ENCODE peak calls at places on chromosomes 1 and 21, in four cellular contexts. P is body of pancreas, V is SJSA1, R is gastrocnemius medialis. X is an unnamed sample.

GRCh38 chr21:33064623-33064996 is 5.3 kb upstream of the OLIG1 start:
- DNase-seq in P (no peak), R (no peak), V (no peak), X (no peak)

GRCh38 chr1:12487520-12487919 is 130.5 kb downstream of the DHRS3 start:
- DNase-seq in R (no peak), V (no peak), P (no peak), X (no peak)

GRCh38 chr1:235943581-235944114 is 76.9 kb upstream of the LYST start:
- DNase-seq in V (peak), R (no peak), P (no peak), X (no peak)

GRCh38 chr1:213874789-213875188 is 113.0 kb upstream of the PROX1 start:
- DNase-seq in V (no peak), R (no peak), P (no peak), X (no peak)

GRCh38 chr1:18654599-18654998 is 24.0 kb downstream of the PAX7 start:
- DNase-seq in V (no peak), R (no peak), P (no peak), X (no peak)

GRCh38 chr21:17514124-17514481 is 1.3 kb downstream of the CXADR start:
- DNase-seq in P (no peak), V (no peak), R (no peak), X (no peak)

GRCh38 chr1:205812271-205812877 is 624 bp downstream of the SLC41A1 start:
- DNase-seq in R (no peak), V (peak), P (peak), X (no peak)

GRCh38 chr21:45018131-45019075 is 56.0 kb upstream of the ADARB1 start:
- DNase-seq in P (peak), V (no peak), R (no peak), X (no peak)

GRCh38 chr1:156376146-156376545 is 7.1 kb downstream of the RHBG start:
- DNase-seq in R (no peak), V (no peak), P (no peak), X (no peak)

GRCh38 chr1:15220825-15221431 is 26.1 kb upstream of the FHAD1 start:
- DNase-seq in V (no peak), R (no peak), P (peak), X (no peak)

GRCh38 chr1:15217654-15218053 is 29.4 kb upstream of the FHAD1 start:
- DNase-seq in R (no peak), P (no peak), V (no peak), X (no peak)

GRCh38 chr1:15218287-15219279 is 28.4 kb upstream of the FHAD1 start:
- DNase-seq in V (no peak), P (no peak), R (no peak), X (no peak)

GRCh38 chr1:15219280-15220023 is 27.6 kb upstream of the FHAD1 start:
- DNase-seq in R (no peak), P (no peak), V (no peak), X (no peak)

DNA sequence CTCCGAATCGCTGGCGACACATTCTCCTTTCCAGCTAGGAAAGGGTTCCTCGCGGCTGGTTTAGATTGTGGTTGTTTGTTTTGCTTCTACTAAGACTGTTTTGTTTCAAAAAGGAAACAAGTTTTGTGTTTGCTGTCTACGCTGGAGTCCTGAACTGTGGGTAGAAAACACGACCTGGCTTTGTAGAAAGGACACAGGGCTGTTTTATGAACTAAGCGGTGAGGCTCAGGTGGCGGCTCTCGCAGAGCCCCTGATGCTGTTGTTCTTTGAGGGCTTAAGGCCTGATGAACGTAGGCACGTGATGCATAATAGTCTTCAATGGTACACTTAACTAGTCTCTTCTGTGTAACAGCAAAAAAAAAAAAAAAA is 27.0 kb upstream of the FHAD1 start:
- DNase-seq in P (no peak), R (no peak), V (no peak), X (no peak)
- H3K4me3 ChIP-seq in P (no peak), R (no peak), V (no peak), X (no peak)

DNA sequence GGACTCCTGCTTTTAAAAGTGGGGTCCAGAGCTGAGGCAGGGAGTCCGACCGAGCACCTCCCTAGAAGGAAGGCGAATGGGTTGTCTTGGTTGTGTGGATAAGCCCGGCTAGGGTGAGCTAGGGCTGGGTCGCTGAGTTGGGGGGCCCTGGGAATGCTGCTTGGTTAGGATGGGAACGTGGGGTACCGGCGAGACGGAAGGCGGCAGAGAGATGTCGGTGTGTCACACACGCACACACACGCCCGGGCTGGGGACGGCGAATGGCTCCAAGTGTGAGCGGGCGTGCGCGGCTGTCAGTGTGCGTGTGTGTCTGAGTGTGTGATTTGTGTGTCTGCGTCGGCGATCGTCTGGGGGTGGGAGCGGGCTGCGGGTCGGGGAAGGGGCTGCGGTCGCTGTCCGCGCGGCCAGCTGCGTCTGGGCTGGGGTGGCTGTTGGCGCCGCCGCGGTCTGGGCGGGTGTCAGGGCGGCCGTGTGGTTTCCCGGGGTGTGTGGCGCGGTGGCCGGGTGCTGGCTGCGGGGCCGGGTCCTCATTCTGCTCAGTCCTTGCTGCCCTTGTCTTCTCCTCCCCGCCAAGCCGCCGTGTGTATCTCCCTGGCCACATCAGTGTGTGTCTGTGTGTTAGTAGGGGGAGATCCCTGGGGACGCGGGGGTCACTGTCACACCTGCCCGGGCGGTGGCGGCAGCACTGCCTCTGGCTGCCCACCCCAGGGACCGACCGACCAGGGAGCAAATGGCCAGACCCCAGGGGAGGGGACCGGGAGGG is 1.0 kb downstream of the EFNA3 start:
- DNase-seq in P (peak), V (no peak), R (no peak), X (no peak)
- H3K4me3 ChIP-seq in P (no peak), V (no peak), R (peak), X (peak)

GRCh38 chr1:226664413-226665101 is 74.5 kb downstream of the ITPKB start:
- DNase-seq in R (peak), V (peak), P (peak), X (no peak)

GRCh38 chr1:226666714-226667113 is 72.4 kb downstream of the ITPKB start:
- DNase-seq in P (no peak), R (no peak), V (peak), X (no peak)

GRCh38 chr1:226666164-226666506 is 72.9 kb downstream of the ITPKB start:
- DNase-seq in P (no peak), V (no peak), R (no peak), X (no peak)

GRCh38 chr1:226663327-226663704 is 75.8 kb downstream of the ITPKB start:
- DNase-seq in V (no peak), P (no peak), R (no peak), X (no peak)

DNA sequence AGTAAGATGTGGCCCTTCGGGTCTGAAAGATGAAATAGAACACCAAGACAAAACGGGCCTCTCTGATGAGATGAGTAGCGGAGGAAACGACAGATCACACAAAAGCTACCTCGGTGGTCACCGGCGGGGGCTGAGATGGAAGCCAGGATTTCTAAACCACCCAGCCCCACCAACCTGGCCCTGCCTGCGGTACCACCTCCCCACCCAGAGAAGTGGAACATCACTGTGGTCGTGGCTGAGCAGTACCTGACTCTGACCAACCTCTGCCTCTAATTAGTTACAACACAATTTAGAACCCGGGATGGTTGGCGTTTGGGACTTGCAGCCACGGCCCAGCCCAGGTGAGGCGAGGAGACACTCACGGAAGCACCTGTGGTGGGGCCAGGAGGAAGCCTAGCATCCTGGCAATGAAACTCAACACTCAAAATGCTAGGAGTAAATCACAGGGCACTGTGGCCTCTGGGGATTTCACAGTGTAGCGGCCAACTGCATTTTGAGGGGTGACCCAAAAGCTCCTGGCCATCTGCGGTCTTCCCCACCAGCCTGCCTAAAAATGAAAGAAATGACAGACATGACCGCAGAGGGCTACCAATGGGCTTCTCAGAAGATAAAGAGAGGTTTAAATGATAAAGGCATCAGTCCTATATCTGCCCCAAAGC is 73.4 kb downstream of the ITPKB start:
- DNase-seq in R (no peak), V (no peak), P (no peak), X (no peak)
- H3K4me3 ChIP-seq in R (no peak), V (no peak), P (no peak), X (no peak)

GRCh38 chr21:42684109-42684916 is 30.9 kb downstream of the PDE9A start:
- DNase-seq in R (no peak), V (peak), P (no peak), X (no peak)
- H3K4me3 ChIP-seq in R (no peak), V (no peak), P (no peak), X (no peak)

DNA sequence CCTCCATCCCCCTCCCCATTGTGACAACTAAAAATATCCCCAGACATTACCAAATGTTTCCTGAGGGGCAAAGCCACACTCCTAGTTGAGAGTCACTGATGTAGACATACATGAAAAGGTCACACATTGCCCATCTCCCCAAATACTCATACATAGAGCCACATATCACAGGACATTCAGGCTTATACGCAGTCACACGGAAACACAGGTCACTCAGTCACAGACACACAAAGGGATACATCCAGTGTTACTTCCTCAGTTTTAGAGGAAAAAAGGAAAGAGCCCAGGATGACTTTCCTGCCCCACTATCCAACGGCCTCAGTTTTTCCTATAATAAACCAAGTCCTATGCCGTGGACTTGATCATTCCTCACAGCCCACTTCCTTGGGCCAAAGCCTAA is 1.9 kb downstream of the SLC39A1 start:
- DNase-seq in V (no peak), R (no peak), P (no peak), X (no peak)
- H3K4me3 ChIP-seq in V (no peak), R (no peak), P (no peak), X (no peak)

GRCh38 chr1:29125237-29125641 is 1.5 kb upstream of the TMEM200B start:
- DNase-seq in V (no peak), R (no peak), P (no peak), X (no peak)
- H3K4me3 ChIP-seq in V (peak), R (peak), P (no peak), X (peak)

X was measured in esophagus muscularis mucosa.